ENCODE peak calls at places on chromosomes 4 and X, in six cellular contexts. J is A549, M is fibroblast of lung, Z is lower leg skin, L is BJ, S is hepatocyte. H is an unnamed sample.

GRCh38 chr4:107512549-107512948 is 207.5 kb downstream of the PAPSS1 start:
- DNase-seq in L (no peak), S (no peak), Z (no peak), M (no peak), J (no peak), H (no peak)

GRCh38 chr4:39998659-39999345 is 21.1 kb upstream of the PDS5A start:
- DNase-seq in M (no peak), Z (no peak), S (no peak), J (no peak), L (no peak), H (no peak)

GRCh38 chrX:110004210-110004609 is 1.3 kb downstream of the TMEM164 start:
- DNase-seq in J (no peak), L (no peak), Z (peak; percentile 85), M (no peak), S (peak; percentile 46), H (no peak)

GRCh38 chr4:109701566-109702399 is 1.5 kb downstream of the CASP6 start:
- DNase-seq in Z (no peak), S (peak; percentile 61), J (no peak), L (no peak), M (no peak), H (no peak)

GRCh38 chrX:107845625-107846024 is 20.0 kb downstream of the MID2 start:
- DNase-seq in Z (no peak), J (no peak), L (no peak), S (no peak), M (no peak), H (no peak)

GRCh38 chr4:166067915-166068314 is 194.9 kb downstream of the TLL1 start:
- DNase-seq in Z (no peak), S (no peak), L (no peak), M (no peak), J (no peak), H (no peak)

GRCh38 chr4:68373513-68373912 is 23.6 kb upstream of the YTHDC1 start:
- DNase-seq in M (peak; percentile 84), L (no peak), J (no peak), S (peak; percentile 60), Z (peak; percentile 93), H (peak; percentile 83)

GRCh38 chr4:3340703-3341088 is 47.9 kb downstream of the RGS12 start:
- DNase-seq in S (no peak), L (no peak), J (no peak), M (no peak), Z (peak; percentile 73), H (no peak)

GRCh38 chr4:3205995-3206394 is 43.0 kb upstream of the MSANTD1 start:
- DNase-seq in L (no peak), S (no peak), M (no peak), Z (peak; percentile 68), J (no peak), H (no peak)

GRCh38 chr4:185378264-185378663 is 17.5 kb downstream of the LRP2BP start:
- DNase-seq in J (no peak), L (no peak), Z (no peak), M (no peak), S (no peak), H (no peak)

GRCh38 chr4:109044446-109044845 is 258.0 kb downstream of the COL25A1 start:
- DNase-seq in L (no peak), J (no peak), S (no peak), Z (no peak), M (no peak), H (no peak)

GRCh38 chr4:8905236-8905772 is 33.7 kb upstream of the HMX1 start:
- DNase-seq in J (no peak), L (no peak), Z (peak; percentile 76), S (no peak), M (no peak), H (no peak)

GRCh38 chr4:126799971-126800722 is 832.6 kb upstream of the INTU start:
- DNase-seq in S (peak; percentile 30), L (no peak), Z (no peak), M (peak; percentile 73), J (no peak), H (peak; percentile 57)

GRCh38 chr4:126799471-126799870 is 833.3 kb upstream of the INTU start:
- DNase-seq in M (no peak), L (no peak), Z (no peak), J (no peak), S (no peak), H (peak; percentile 8)

GRCh38 chr4:126790633-126791032 is 842.1 kb upstream of the INTU start:
- DNase-seq in J (no peak), S (no peak), M (peak; percentile 17), L (no peak), Z (no peak), H (no peak)

GRCh38 chr4:126798214-126798613 is 834.5 kb upstream of the INTU start:
- DNase-seq in J (no peak), M (no peak), Z (no peak), L (no peak), S (no peak), H (no peak)

DNA sequence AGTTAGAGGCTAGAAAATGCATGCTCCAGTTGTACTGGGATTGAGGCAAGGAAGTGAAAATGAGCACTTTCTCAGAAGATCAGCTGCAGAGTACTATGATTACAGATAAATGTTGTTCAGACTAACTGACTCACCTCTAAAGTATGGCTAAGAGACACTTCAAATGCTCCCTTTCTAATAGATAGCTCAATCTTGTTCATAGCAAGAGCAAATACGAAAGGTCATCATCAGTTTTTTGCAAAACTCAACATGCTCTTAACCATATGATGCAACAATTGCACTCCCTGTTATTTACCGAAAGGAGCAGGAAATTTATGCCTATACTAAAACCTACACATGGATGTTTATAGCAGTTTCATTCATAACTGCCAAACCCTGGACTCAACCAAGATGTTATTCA is 838.4 kb upstream of the INTU start:
- DNase-seq in J (no peak), Z (no peak), M (peak; percentile 68), L (no peak), S (no peak), H (peak; percentile 18)
- TF ChIP-seq CTCF in J (no peak), Z (no peak), M (no peak), L (no peak), S (no peak), H (no peak)

DNA sequence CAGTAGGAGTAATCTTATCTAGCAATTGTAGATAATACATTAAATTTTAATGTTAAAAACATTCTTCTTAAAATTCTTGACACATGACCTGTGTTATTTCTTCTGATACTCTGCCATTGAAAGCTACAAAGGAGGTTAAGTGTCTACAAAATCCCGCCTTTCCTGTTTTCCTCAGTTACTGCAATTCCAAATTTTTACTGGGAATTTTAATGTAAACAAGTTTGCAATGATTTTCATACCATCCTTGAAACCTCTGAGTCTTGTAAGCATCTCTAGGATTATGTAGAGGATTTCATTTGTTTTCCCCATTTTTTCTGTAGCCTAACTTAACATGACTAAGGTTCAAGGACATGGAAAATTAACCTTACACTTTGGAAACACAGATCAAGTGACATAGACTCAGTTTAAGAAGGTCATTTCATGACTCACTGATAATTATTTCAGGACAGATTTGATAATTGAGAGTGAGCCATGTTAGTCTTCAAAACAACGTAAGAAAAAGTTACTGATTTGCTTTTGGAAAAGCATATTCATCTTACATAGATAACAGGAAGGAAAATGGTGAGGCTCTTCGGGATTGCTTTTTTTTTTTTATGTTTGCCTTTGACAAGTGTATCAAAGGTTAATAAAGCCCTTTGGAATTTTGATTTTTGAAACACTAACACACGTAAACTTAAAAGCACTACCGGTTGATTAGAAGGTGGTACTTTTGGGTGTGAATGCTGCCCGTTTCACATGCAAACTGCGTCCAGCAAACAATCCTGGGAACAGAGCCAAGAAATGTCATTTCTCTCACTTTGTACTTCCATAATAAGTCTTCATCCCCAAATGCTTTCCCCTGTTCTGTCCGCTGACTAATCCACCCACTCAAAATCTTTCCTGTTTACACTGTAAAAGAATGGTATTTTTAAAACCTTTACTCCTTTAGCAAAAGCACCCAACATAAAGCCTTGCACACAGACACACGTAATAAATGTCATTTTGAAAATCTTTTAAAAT is 39.4 kb upstream of the PDLIM5 start:
- DNase-seq in Z (no peak), S (peak; percentile 38), L (peak; percentile 27), M (peak; percentile 88), J (no peak), H (peak; percentile 71)
- H3K4me3 ChIP-seq in Z (no peak overlapping the region), S (no peak overlapping the region), L (no peak overlapping the region), M (no peak overlapping the region), J (peak overlapping the region; percentile 1), H (no peak overlapping the region)

GRCh38 chr4:70895846-70896435 is 6.2 kb upstream of the MOB1B start:
- DNase-seq in M (no peak), S (peak; percentile 33), Z (no peak), L (no peak), J (no peak), H (peak; percentile 27)

GRCh38 chr4:70893790-70894189 is 8.4 kb upstream of the MOB1B start:
- DNase-seq in Z (no peak), S (no peak), L (no peak), M (no peak), J (no peak), H (no peak)

GRCh38 chr4:70892086-70892769 is 9.9 kb upstream of the MOB1B start:
- DNase-seq in L (no peak), S (no peak), M (no peak), J (no peak), Z (peak; percentile 85), H (no peak)

GRCh38 chr4:70895405-70895804 is 6.8 kb upstream of the MOB1B start:
- DNase-seq in J (no peak), L (no peak), S (no peak), Z (no peak), M (peak; percentile 56), H (peak; percentile 78)
- TF ChIP-seq CTCF in J (no peak), L (no peak), S (no peak), Z (no peak), M (no peak), H (no peak)

DNA sequence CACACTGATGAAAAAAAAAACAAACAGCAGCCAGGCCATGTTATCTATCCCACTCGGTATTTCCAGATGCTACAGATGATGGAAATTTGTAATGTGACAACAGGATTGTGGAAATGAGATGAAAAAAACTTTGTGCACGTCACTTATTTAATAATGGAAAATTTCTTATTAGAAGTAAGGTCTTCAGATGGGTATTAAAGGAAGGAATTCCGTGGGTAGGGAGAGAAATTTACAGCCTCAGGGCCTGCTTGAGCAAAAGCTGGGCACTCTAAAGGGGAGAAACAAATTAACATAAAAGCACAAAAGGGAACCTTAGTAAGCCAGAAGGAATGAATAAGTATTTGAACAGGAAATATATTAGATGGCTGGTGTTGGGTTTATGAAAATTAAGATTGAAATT is 4.2 kb upstream of the PKD2 start:
- DNase-seq in L (peak; percentile 68), S (no peak), J (no peak), M (no peak), Z (no peak), H (no peak)
- H3K4me3 ChIP-seq in L (no peak overlapping the region), S (no peak overlapping the region), J (no peak overlapping the region), M (no peak overlapping the region), Z (no peak overlapping the region), H (no peak overlapping the region)

H was measured in astrocyte of the spinal cord.